ENCODE peak calls at places on chromosomes 12 and 14, in six cellular contexts. G, C, L, R, F and Q are unnamed samples.
A peak's percentile ranks its signal among the peaks of the same experiment; 100 is the strongest.

GRCh38 chr12:131862994-131863710 is 31.3 kb upstream of the ULK1 start:
- DNase-seq in R (no peak), C (no peak), G (peak; percentile 48), L (no peak), F (no peak), Q (no peak)

GRCh38 chr12:42474391-42474790 is 115.2 kb downstream of the PRICKLE1 start:
- DNase-seq in R (no peak), F (no peak), C (no peak), G (no peak), L (no peak), Q (no peak)

GRCh38 chr12:59911516-59911915 is 315.7 kb downstream of the SLC16A7 start:
- DNase-seq in L (no peak), F (no peak), G (no peak), R (no peak), C (no peak), Q (no peak)

GRCh38 chr14:29927596-29928341 is at the start of gene PRKD1:
- DNase-seq in L (no peak), G (no peak), R (peak; percentile 63), C (peak; percentile 73), F (peak; percentile 35), Q (peak; percentile 90)

GRCh38 chr12:48973992-48974673 is 2.6 kb upstream of the WNT10B start:
- DNase-seq in R (peak; percentile 63), C (peak; percentile 79), G (peak; percentile 58), F (no peak), L (peak; percentile 20), Q (peak; percentile 84)

GRCh38 chr12:810635-811415 is 58.4 kb downstream of the WNK1 start:
- DNase-seq in G (peak; percentile 62), L (peak; percentile 29), F (no peak), C (no peak), R (no peak), Q (no peak)

GRCh38 chr14:100498068-100498467 is 89.1 kb downstream of the BEGAIN start:
- DNase-seq in R (no peak), G (no peak), L (no peak), C (no peak), F (no peak), Q (no peak)

GRCh38 chr12:14619731-14620501 is 52.2 kb upstream of the PLBD1 start:
- DNase-seq in R (no peak), L (no peak), G (no peak), C (no peak), F (no peak), Q (no peak)

GRCh38 chr14:75091251-75091650 is 21.8 kb downstream of the ZC2HC1C start:
- DNase-seq in G (no peak), C (no peak), L (no peak), F (no peak), R (no peak), Q (no peak)

GRCh38 chr12:102120886-102121285 is 903 bp downstream of the PARPBP start:
- DNase-seq in C (no peak), G (peak; percentile 66), R (no peak), L (no peak), F (no peak), Q (no peak)

GRCh38 chr12:123115409-123116111 is 35.3 kb downstream of the PITPNM2 start:
- DNase-seq in C (peak; percentile 66), G (no peak), F (peak; percentile 45), R (no peak), L (peak; percentile 8), Q (peak; percentile 79)

GRCh38 chr14:67738740-67739504 is 37.2 kb downstream of the RDH12 start:
- DNase-seq in G (peak; percentile 49), R (no peak), F (no peak), C (peak; percentile 73), L (no peak), Q (no peak)

GRCh38 chr12:65533177-65533883 is 254.8 kb downstream of the MSRB3 start:
- DNase-seq in R (no peak), G (no peak), C (no peak), F (no peak), L (no peak), Q (no peak)